ENCODE peak calls at places on chromosomes 7 and 10, in ten cellular contexts. T is lower lobe of right lung; L is cardiac fibroblast; V is EL; K is activated CD8-positive, alpha-beta memory T cell treated with anti-CD3 and anti-CD28 coated beads for 48 hours; R is HuH-7.5; P is tibial nerve; H is body of pancreas; W is germinal center; O is thoracic aorta. F is an unnamed sample.

GRCh38 chr10:103696094-103696410 is 159.3 kb downstream of the SH3PXD2A start:
- DNase-seq in L (no peak), K (no peak), T (no peak), V (no peak), R (no peak), O (no peak), P (no peak), W (no peak), H (no peak), F (no peak)

GRCh38 chr10:91420868-91421267 is 10.7 kb downstream of the HECTD2 start:
- DNase-seq in V (peak; percentile 74), W (no peak), K (no peak), O (no peak), P (no peak), T (no peak), H (no peak), L (peak; percentile 57), R (no peak), F (no peak)

GRCh38 chr7:15495170-15495569 is 66.6 kb downstream of the AGMO start:
- DNase-seq in P (no peak), K (no peak), O (no peak), W (no peak), L (no peak), T (no peak), R (no peak), H (no peak), V (no peak), F (no peak)

GRCh38 chr7:36440880-36441279 is 51.2 kb downstream of the ANLN start:
- DNase-seq in K (no peak), L (peak; percentile 56), P (no peak), H (no peak), W (peak; percentile 10), V (peak; percentile 28), T (no peak), R (no peak), O (no peak), F (no peak)

GRCh38 chr7:27122075-27122910 is 8.3 kb downstream of the HOXA4 start:
- DNase-seq in H (no peak), R (no peak), K (no peak), V (no peak), W (no peak), O (no peak), L (no peak), P (no peak), T (no peak), F (peak; percentile 63)

GRCh38 chr10:21401196-21401595 is 124.3 kb downstream of the SKIDA1 start:
- DNase-seq in R (no peak), H (no peak), V (peak; percentile 42), W (no peak), P (no peak), K (no peak), L (peak; percentile 43), T (no peak), O (no peak), F (no peak)

GRCh38 chr10:133041101-133041500 is 46.6 kb upstream of the ADGRA1 start:
- DNase-seq in O (no peak), P (no peak), R (no peak), K (no peak), V (no peak), W (no peak), H (no peak), L (no peak), T (no peak), F (no peak)

GRCh38 chr7:146830686-146831085 is 714.1 kb downstream of the CNTNAP2 start:
- DNase-seq in K (no peak), H (no peak), T (no peak), W (no peak), P (no peak), R (no peak), V (no peak), L (no peak), O (no peak), F (no peak)

GRCh38 chr7:114150704-114151103 is 231.9 kb upstream of the PPP1R3A start:
- DNase-seq in L (no peak), R (no peak), W (no peak), V (no peak), O (no peak), T (no peak), H (no peak), P (no peak), K (no peak), F (no peak)

GRCh38 chr7:18927134-18927533 is 190.3 kb downstream of the TWIST1 start:
- DNase-seq in L (peak; percentile 40), P (no peak), K (no peak), H (no peak), O (no peak), R (no peak), W (no peak), V (peak; percentile 26), T (no peak), F (no peak)

GRCh38 chr10:72802291-72803118 is 91.0 kb upstream of the OIT3 start:
- DNase-seq in V (peak; percentile 58), H (no peak), L (peak; percentile 76), O (no peak), W (no peak), R (no peak), K (no peak), T (no peak), P (no peak), F (no peak)

GRCh38 chr7:96084880-96085551 is 236.9 kb downstream of the SLC25A13 start:
- DNase-seq in R (no peak), W (no peak), T (no peak), O (no peak), H (no peak), V (peak; percentile 10), K (no peak), P (no peak), L (peak; percentile 80), F (no peak)

GRCh38 chr7:132430863-132431822 is 145.1 kb downstream of the PLXNA4 start:
- DNase-seq in H (peak; percentile 43), V (peak; percentile 88), P (no peak), K (peak; percentile 40), T (no peak), W (no peak), L (peak; percentile 91), R (no peak), O (no peak), F (peak; percentile 24)

GRCh38 chr10:108427081-108427480 is 1262.6 kb upstream of the SORCS1 start:
- DNase-seq in P (no peak), T (no peak), O (no peak), W (no peak), L (no peak), R (no peak), V (no peak), H (no peak), K (no peak), F (no peak)

GRCh38 chr7:139682136-139683013 is 95.4 kb downstream of the HIPK2 start:
- DNase-seq in V (peak; percentile 88), O (no peak), H (no peak), T (no peak), L (peak; percentile 95), R (no peak), W (no peak), K (no peak), P (no peak), F (no peak)